ENCODE peak calls at places on chromosomes 3 and 15, in eight cellular contexts. One of them, this sample, is unnamed.

GRCh38 chr15:29090617-29091466 is 178.8 kb downstream of the NSMCE3 start:
- DNase-seq in fibroblast of the aortic adventitia: no peak
- DNase-seq in HCT116: peak
- DNase-seq in mucosa of descending colon: no peak
- DNase-seq in IMR-90: peak
- DNase-seq in endothelial cell: peak
- DNase-seq in fibroblast of lung: no peak
- DNase-seq in CD8-positive, alpha-beta T cell: peak
- DNase-seq in this sample: peak

GRCh38 chr3:117059990-117060338 is 350.4 kb downstream of the TUSC7 start:
- DNase-seq in fibroblast of the aortic adventitia: no peak
- DNase-seq in mucosa of descending colon: no peak
- DNase-seq in endothelial cell: no peak
- DNase-seq in IMR-90: no peak
- DNase-seq in CD8-positive, alpha-beta T cell: no peak
- DNase-seq in fibroblast of lung: no peak
- DNase-seq in HCT116: no peak
- DNase-seq in this sample: no peak

GRCh38 chr15:34944946-34945345 is 24.6 kb downstream of the AQR start:
- DNase-seq in fibroblast of the aortic adventitia: no peak
- DNase-seq in mucosa of descending colon: no peak
- DNase-seq in CD8-positive, alpha-beta T cell: no peak
- DNase-seq in endothelial cell: no peak
- DNase-seq in fibroblast of lung: peak
- DNase-seq in HCT116: no peak
- DNase-seq in IMR-90: no peak
- DNase-seq in this sample: no peak

GRCh38 chr15:51161491-51162260 is 67.0 kb upstream of the TNFAIP8L3 start:
- DNase-seq in IMR-90: no peak
- DNase-seq in fibroblast of lung: peak
- DNase-seq in HCT116: no peak
- DNase-seq in CD8-positive, alpha-beta T cell: no peak
- DNase-seq in endothelial cell: no peak
- DNase-seq in fibroblast of the aortic adventitia: no peak
- DNase-seq in mucosa of descending colon: no peak
- DNase-seq in this sample: no peak

GRCh38 chr3:67018789-67019525 is 20.9 kb downstream of the KBTBD8 start:
- DNase-seq in mucosa of descending colon: no peak
- DNase-seq in HCT116: no peak
- DNase-seq in endothelial cell: no peak
- DNase-seq in fibroblast of lung: no peak
- DNase-seq in fibroblast of the aortic adventitia: no peak
- DNase-seq in CD8-positive, alpha-beta T cell: no peak
- DNase-seq in IMR-90: no peak
- DNase-seq in this sample: no peak

GRCh38 chr3:109115451-109115850 is 2.5 kb downstream of the MORC1 start:
- DNase-seq in fibroblast of the aortic adventitia: no peak
- DNase-seq in endothelial cell: no peak
- DNase-seq in IMR-90: peak
- DNase-seq in mucosa of descending colon: no peak
- DNase-seq in fibroblast of lung: peak
- DNase-seq in CD8-positive, alpha-beta T cell: no peak
- DNase-seq in HCT116: no peak
- DNase-seq in this sample: no peak

GRCh38 chr3:50126287-50127211 is 28.6 kb upstream of the SEMA3F start:
- DNase-seq in endothelial cell: no peak
- DNase-seq in fibroblast of the aortic adventitia: peak
- DNase-seq in IMR-90: peak
- DNase-seq in mucosa of descending colon: peak
- DNase-seq in CD8-positive, alpha-beta T cell: no peak
- DNase-seq in HCT116: no peak
- DNase-seq in fibroblast of lung: peak
- DNase-seq in this sample: no peak

GRCh38 chr3:190108789-190109188 is 11.9 kb downstream of the P3H2 start:
- DNase-seq in endothelial cell: no peak
- DNase-seq in CD8-positive, alpha-beta T cell: no peak
- DNase-seq in fibroblast of the aortic adventitia: no peak
- DNase-seq in fibroblast of lung: peak
- DNase-seq in IMR-90: no peak
- DNase-seq in HCT116: no peak
- DNase-seq in mucosa of descending colon: no peak
- DNase-seq in this sample: no peak

GRCh38 chr3:195551381-195551978 is 8.4 kb upstream of the PPP1R2 start:
- DNase-seq in endothelial cell: no peak
- DNase-seq in fibroblast of lung: no peak
- DNase-seq in CD8-positive, alpha-beta T cell: no peak
- DNase-seq in HCT116: no peak
- DNase-seq in fibroblast of the aortic adventitia: peak
- DNase-seq in mucosa of descending colon: peak
- DNase-seq in IMR-90: no peak
- DNase-seq in this sample: no peak

GRCh38 chr15:42083605-42083908 is 10.8 kb downstream of the PLA2G4D start:
- DNase-seq in endothelial cell: no peak
- DNase-seq in fibroblast of lung: no peak
- DNase-seq in mucosa of descending colon: no peak
- DNase-seq in IMR-90: no peak
- DNase-seq in CD8-positive, alpha-beta T cell: no peak
- DNase-seq in HCT116: no peak
- DNase-seq in fibroblast of the aortic adventitia: no peak
- DNase-seq in this sample: no peak

GRCh38 chr3:70072180-70072579 is 72.6 kb downstream of the SAMMSON start:
- DNase-seq in mucosa of descending colon: no peak
- DNase-seq in endothelial cell: no peak
- DNase-seq in CD8-positive, alpha-beta T cell: no peak
- DNase-seq in HCT116: no peak
- DNase-seq in IMR-90: no peak
- DNase-seq in fibroblast of the aortic adventitia: no peak
- DNase-seq in fibroblast of lung: no peak
- DNase-seq in this sample: no peak

GRCh38 chr3:129954509-129954908 is 20.0 kb upstream of the TRH start:
- DNase-seq in fibroblast of lung: no peak
- DNase-seq in fibroblast of the aortic adventitia: no peak
- DNase-seq in IMR-90: no peak
- DNase-seq in HCT116: no peak
- DNase-seq in CD8-positive, alpha-beta T cell: no peak
- DNase-seq in mucosa of descending colon: no peak
- DNase-seq in endothelial cell: no peak
- DNase-seq in this sample: no peak

GRCh38 chr3:184384856-184385422 is 5.1 kb downstream of the CHRD start:
- DNase-seq in IMR-90: no peak
- DNase-seq in fibroblast of lung: no peak
- DNase-seq in HCT116: no peak
- DNase-seq in endothelial cell: no peak
- DNase-seq in CD8-positive, alpha-beta T cell: no peak
- DNase-seq in mucosa of descending colon: no peak
- DNase-seq in fibroblast of the aortic adventitia: no peak
- DNase-seq in this sample: no peak

GRCh38 chr15:95262866-95263564 is 1031.7 kb downstream of the MCTP2 start:
- DNase-seq in CD8-positive, alpha-beta T cell: no peak
- DNase-seq in mucosa of descending colon: no peak
- DNase-seq in IMR-90: peak
- DNase-seq in HCT116: no peak
- DNase-seq in endothelial cell: no peak
- DNase-seq in fibroblast of lung: peak
- DNase-seq in fibroblast of the aortic adventitia: peak
- DNase-seq in this sample: no peak

GRCh38 chr3:193660698-193661400 is 67.8 kb downstream of the OPA1 start:
- DNase-seq in mucosa of descending colon: no peak
- DNase-seq in HCT116: no peak
- DNase-seq in fibroblast of the aortic adventitia: no peak
- DNase-seq in fibroblast of lung: no peak
- DNase-seq in endothelial cell: no peak
- DNase-seq in IMR-90: peak
- DNase-seq in CD8-positive, alpha-beta T cell: no peak
- DNase-seq in this sample: no peak
- TF ChIP-seq CTCF in mucosa of descending colon: no peak
- TF ChIP-seq CTCF in HCT116: no peak
- TF ChIP-seq CTCF in fibroblast of the aortic adventitia: no peak
- TF ChIP-seq CTCF in fibroblast of lung: no peak
- TF ChIP-seq CTCF in endothelial cell: no peak
- TF ChIP-seq CTCF in IMR-90: no peak
- TF ChIP-seq CTCF in CD8-positive, alpha-beta T cell: no peak
- TF ChIP-seq CTCF in this sample: no peak

GRCh38 chr3:123296261-123296660 is 94.5 kb downstream of the SEC22A start:
- DNase-seq in mucosa of descending colon: no peak
- DNase-seq in IMR-90: no peak
- DNase-seq in endothelial cell: no peak
- DNase-seq in fibroblast of the aortic adventitia: no peak
- DNase-seq in CD8-positive, alpha-beta T cell: no peak
- DNase-seq in fibroblast of lung: no peak
- DNase-seq in HCT116: no peak
- DNase-seq in this sample: no peak

GRCh38 chr3:123298903-123299302 is 97.2 kb downstream of the SEC22A start:
- DNase-seq in fibroblast of the aortic adventitia: peak
- DNase-seq in IMR-90: no peak
- DNase-seq in HCT116: no peak
- DNase-seq in fibroblast of lung: no peak
- DNase-seq in CD8-positive, alpha-beta T cell: no peak
- DNase-seq in mucosa of descending colon: no peak
- DNase-seq in endothelial cell: no peak
- DNase-seq in this sample: no peak

GRCh38 chr3:123295901-123296250 is 94.1 kb downstream of the SEC22A start:
- DNase-seq in HCT116: no peak
- DNase-seq in IMR-90: no peak
- DNase-seq in mucosa of descending colon: no peak
- DNase-seq in fibroblast of lung: no peak
- DNase-seq in CD8-positive, alpha-beta T cell: no peak
- DNase-seq in fibroblast of the aortic adventitia: no peak
- DNase-seq in endothelial cell: no peak
- DNase-seq in this sample: no peak

GRCh38 chr3:123296836-123297626 is 95.3 kb downstream of the SEC22A start:
- DNase-seq in HCT116: no peak
- DNase-seq in IMR-90: no peak
- DNase-seq in mucosa of descending colon: no peak
- DNase-seq in fibroblast of the aortic adventitia: no peak
- DNase-seq in fibroblast of lung: no peak
- DNase-seq in endothelial cell: no peak
- DNase-seq in CD8-positive, alpha-beta T cell: no peak
- DNase-seq in this sample: no peak

DNA sequence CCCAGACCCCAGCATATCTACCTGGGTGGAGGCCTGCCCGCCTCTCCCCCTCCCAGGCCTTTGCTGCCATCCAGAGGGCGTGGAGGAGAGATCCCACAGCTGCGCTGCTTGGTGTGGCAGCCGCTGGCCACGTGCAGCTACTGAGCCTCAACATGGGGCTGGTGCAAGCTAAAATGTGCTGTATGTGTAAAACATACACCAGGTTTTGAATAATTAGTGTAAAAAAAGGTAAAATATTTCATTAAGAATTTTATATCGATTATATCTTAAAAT is 95.8 kb downstream of the SEC22A start:
- DNase-seq in CD8-positive, alpha-beta T cell: no peak
- DNase-seq in mucosa of descending colon: no peak
- DNase-seq in HCT116: no peak
- DNase-seq in endothelial cell: no peak
- DNase-seq in fibroblast of the aortic adventitia: no peak
- DNase-seq in IMR-90: no peak
- DNase-seq in fibroblast of lung: no peak
- DNase-seq in this sample: no peak
- TF ChIP-seq CTCF in CD8-positive, alpha-beta T cell: no peak
- TF ChIP-seq CTCF in mucosa of descending colon: no peak
- TF ChIP-seq CTCF in HCT116: peak
- TF ChIP-seq CTCF in endothelial cell: no peak
- TF ChIP-seq CTCF in fibroblast of the aortic adventitia: no peak
- TF ChIP-seq CTCF in IMR-90: no peak
- TF ChIP-seq CTCF in fibroblast of lung: no peak
- TF ChIP-seq CTCF in this sample: no peak

GRCh38 chr3:53230789-53231188 is 25.0 kb downstream of the TKT start:
- DNase-seq in fibroblast of lung: no peak
- DNase-seq in IMR-90: no peak
- DNase-seq in endothelial cell: no peak
- DNase-seq in mucosa of descending colon: no peak
- DNase-seq in fibroblast of the aortic adventitia: no peak
- DNase-seq in CD8-positive, alpha-beta T cell: no peak
- DNase-seq in HCT116: no peak
- DNase-seq in this sample: no peak

GRCh38 chr3:53227993-53228885 is 27.6 kb downstream of the TKT start:
- DNase-seq in HCT116: no peak
- DNase-seq in fibroblast of lung: no peak
- DNase-seq in endothelial cell: no peak
- DNase-seq in IMR-90: no peak
- DNase-seq in mucosa of descending colon: no peak
- DNase-seq in CD8-positive, alpha-beta T cell: no peak
- DNase-seq in fibroblast of the aortic adventitia: no peak
- DNase-seq in this sample: no peak

GRCh38 chr3:53229171-53229570 is 26.7 kb downstream of the TKT start:
- DNase-seq in fibroblast of lung: no peak
- DNase-seq in IMR-90: no peak
- DNase-seq in CD8-positive, alpha-beta T cell: no peak
- DNase-seq in mucosa of descending colon: no peak
- DNase-seq in HCT116: no peak
- DNase-seq in endothelial cell: no peak
- DNase-seq in fibroblast of the aortic adventitia: no peak
- DNase-seq in this sample: no peak

GRCh38 chr3:53230041-53230621 is 25.7 kb downstream of the TKT start:
- DNase-seq in fibroblast of the aortic adventitia: no peak
- DNase-seq in endothelial cell: no peak
- DNase-seq in HCT116: no peak
- DNase-seq in fibroblast of lung: no peak
- DNase-seq in CD8-positive, alpha-beta T cell: no peak
- DNase-seq in mucosa of descending colon: no peak
- DNase-seq in IMR-90: no peak
- DNase-seq in this sample: no peak

DNA sequence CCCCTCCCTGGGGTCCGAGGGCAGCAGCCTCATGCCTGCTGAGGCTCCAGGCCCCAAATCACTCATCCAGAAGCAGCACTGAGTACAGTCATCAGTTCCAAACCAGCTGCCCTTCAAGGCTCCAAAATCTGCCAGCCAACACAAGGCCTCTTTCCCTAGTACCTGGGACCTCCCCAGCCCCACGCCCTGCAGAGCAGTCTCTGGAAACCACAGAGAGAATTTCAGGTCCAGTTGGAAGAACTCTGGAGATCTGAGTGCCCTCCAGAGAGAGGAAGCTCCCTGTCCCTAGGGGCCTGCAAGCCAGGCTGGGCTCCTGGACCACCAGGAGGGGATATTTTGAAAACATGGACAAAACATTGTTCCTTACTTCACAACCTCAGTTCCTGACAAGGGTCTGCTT is 26.2 kb downstream of the TKT start:
- DNase-seq in fibroblast of the aortic adventitia: no peak
- DNase-seq in CD8-positive, alpha-beta T cell: no peak
- DNase-seq in fibroblast of lung: no peak
- DNase-seq in mucosa of descending colon: no peak
- DNase-seq in endothelial cell: no peak
- DNase-seq in IMR-90: no peak
- DNase-seq in HCT116: no peak
- DNase-seq in this sample: no peak
- TF ChIP-seq CTCF in fibroblast of the aortic adventitia: no peak
- TF ChIP-seq CTCF in CD8-positive, alpha-beta T cell: no peak
- TF ChIP-seq CTCF in fibroblast of lung: no peak
- TF ChIP-seq CTCF in mucosa of descending colon: no peak
- TF ChIP-seq CTCF in endothelial cell: no peak
- TF ChIP-seq CTCF in IMR-90: no peak
- TF ChIP-seq CTCF in HCT116: no peak
- TF ChIP-seq CTCF in this sample: no peak

DNA sequence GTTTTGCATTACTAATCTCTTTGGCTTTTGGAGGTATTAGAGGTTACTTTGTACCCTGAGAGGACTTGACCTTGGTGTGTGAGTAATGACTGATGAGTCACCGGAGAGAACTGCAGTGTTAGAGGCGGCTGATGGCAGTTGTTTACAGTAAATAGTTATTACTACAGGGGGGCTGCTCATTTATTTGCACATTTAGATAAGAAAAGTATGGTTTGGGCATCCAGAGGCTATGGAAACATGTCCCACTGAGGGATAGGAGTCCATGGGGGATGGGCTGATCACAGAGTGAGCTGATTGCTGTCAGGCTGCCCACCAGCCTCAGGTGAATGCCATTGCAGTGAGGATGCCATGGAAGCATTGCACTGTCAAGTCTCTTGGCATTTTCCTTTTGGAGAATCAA is 17.3 kb upstream of the STAC start:
- DNase-seq in endothelial cell: no peak
- DNase-seq in mucosa of descending colon: no peak
- DNase-seq in IMR-90: peak
- DNase-seq in CD8-positive, alpha-beta T cell: no peak
- DNase-seq in fibroblast of lung: peak
- DNase-seq in HCT116: peak
- DNase-seq in fibroblast of the aortic adventitia: peak
- DNase-seq in this sample: no peak
- TF ChIP-seq CTCF in endothelial cell: no peak
- TF ChIP-seq CTCF in mucosa of descending colon: no peak
- TF ChIP-seq CTCF in IMR-90: no peak
- TF ChIP-seq CTCF in CD8-positive, alpha-beta T cell: no peak
- TF ChIP-seq CTCF in fibroblast of lung: no peak
- TF ChIP-seq CTCF in HCT116: no peak
- TF ChIP-seq CTCF in fibroblast of the aortic adventitia: no peak
- TF ChIP-seq CTCF in this sample: no peak

This sample was measured in progenitor cell of endocrine pancreas.